ENCODE peak calls at places on chromosomes 11 and 22, in seven cellular contexts. P is ELR; M is coronary artery; A is HFFc6; W is SHP77; Q is effector CD8-positive, alpha-beta T cell; T is anterior cingulate cortex. X is an unnamed sample.

GRCh38 chr11:119228535-119229302 is 22.6 kb downstream of the CBL start:
- DNase-seq in Q (no peak), P (no peak), M (no peak), W (no peak), A (no peak), T (no peak), X (no peak)

GRCh38 chr22:20962491-20962945 is 4.5 kb upstream of the AIFM3 start:
- DNase-seq in P (no peak), W (no peak), A (no peak), T (no peak), Q (no peak), M (no peak), X (no peak)

GRCh38 chr11:132848336-132848735 is 684.0 kb downstream of the OPCML start:
- DNase-seq in M (no peak), W (no peak), T (no peak), P (no peak), Q (no peak), A (no peak), X (no peak)

GRCh38 chr22:29314074-29314473 is 1.4 kb downstream of the RASL10A start:
- DNase-seq in Q (no peak), P (no peak), M (no peak), A (no peak), W (no peak), T (no peak), X (no peak)

GRCh38 chr11:76553554-76554476 is 109.0 kb downstream of the EMSY start:
- DNase-seq in W (no peak), M (no peak), T (no peak), A (no peak), Q (no peak), P (no peak), X (no peak)

GRCh38 chr11:72326151-72326842 is 82.3 kb upstream of the PHOX2A start:
- DNase-seq in M (no peak), W (no peak), Q (no peak), P (peak; percentile 83), T (no peak), A (peak; percentile 67), X (no peak)

GRCh38 chr22:46422896-46423295 is 87.4 kb downstream of the TRMU start:
- DNase-seq in W (no peak), M (no peak), Q (no peak), A (no peak), P (no peak), T (no peak), X (no peak)

GRCh38 chr11:74546752-74547151 is 45.6 kb upstream of the POLD3 start:
- DNase-seq in A (no peak), T (no peak), M (no peak), W (no peak), Q (no peak), P (no peak), X (no peak)

GRCh38 chr11:70326843-70327242 is 56.4 kb downstream of the PPFIA1 start:
- DNase-seq in Q (no peak), T (no peak), P (no peak), A (no peak), M (no peak), W (no peak), X (no peak)

GRCh38 chr11:45339754-45340519 is 53.8 kb upstream of the SYT13 start:
- DNase-seq in P (peak; percentile 85), T (peak; percentile 70), M (peak; percentile 94), Q (peak; percentile 88), A (peak; percentile 78), W (peak; percentile 96), X (peak; percentile 87)

GRCh38 chr11:47961383-47961782 is 19.0 kb upstream of the PTPRJ start:
- DNase-seq in T (no peak), M (no peak), A (no peak), P (no peak), Q (no peak), W (peak; percentile 23), X (no peak)

GRCh38 chr11:80995523-80995922 is 1554.7 kb upstream of the TENM4 start:
- DNase-seq in T (no peak), W (no peak), P (no peak), Q (no peak), A (no peak), M (no peak), X (no peak)

GRCh38 chr22:36728505-36728904 is 25.0 kb upstream of the CACNG2 start:
- DNase-seq in P (no peak), Q (no peak), M (peak; percentile 29), A (no peak), T (no peak), W (no peak), X (no peak)

GRCh38 chr22:26442086-26442756 is 13.2 kb downstream of the ASPHD2 start:
- DNase-seq in A (no peak), W (no peak), M (no peak), T (no peak), P (peak; percentile 62), Q (no peak), X (no peak)

GRCh38 chr22:25235547-25236290 is 16.3 kb downstream of the CRYBB2 start:
- DNase-seq in W (peak; percentile 82), Q (peak; percentile 14), M (peak; percentile 77), T (peak; percentile 9), P (peak; percentile 68), A (peak; percentile 64), X (peak; percentile 85)

GRCh38 chr11:100930185-100930778 is 199.3 kb downstream of the PGR start:
- DNase-seq in W (peak; percentile 64), T (no peak), P (peak; percentile 81), A (peak; percentile 67), Q (no peak), M (no peak), X (no peak)

GRCh38 chr11:9827700-9828099 is 163.8 kb downstream of the SWAP70 start:
- DNase-seq in W (no peak), M (no peak), A (no peak), Q (no peak), T (no peak), P (no peak), X (no peak)

GRCh38 chr11:64019106-64020031 is 16.4 kb upstream of the FLRT1 start:
- DNase-seq in Q (no peak), A (no peak), P (no peak), W (no peak), M (no peak), T (no peak), X (no peak)

GRCh38 chr22:31102441-31103081 is 4.8 kb downstream of the SELENOM start:
- DNase-seq in A (peak; percentile 97), W (no peak), P (peak; percentile 92), Q (no peak), T (no peak), M (peak; percentile 98), X (no peak)

GRCh38 chr11:9642894-9643293 is 21.0 kb upstream of the SWAP70 start:
- DNase-seq in A (no peak), M (peak; percentile 35), Q (no peak), W (no peak), T (no peak), P (no peak), X (no peak)

GRCh38 chr11:2687782-2688191 is 12.0 kb downstream of the KCNQ1OT1 start:
- DNase-seq in M (no peak), T (no peak), A (no peak), Q (no peak), P (no peak), W (no peak), X (no peak)

GRCh38 chr11:35105319-35106063 is 33.5 kb upstream of the CD44 start:
- DNase-seq in A (no peak), Q (no peak), M (no peak), P (no peak), W (no peak), T (no peak), X (no peak)

GRCh38 chr11:69541001-69541285 is 59.5 kb downstream of the LINC01488 start:
- DNase-seq in A (no peak), M (peak; percentile 72), W (no peak), Q (no peak), P (no peak), T (no peak), X (no peak)

GRCh38 chr11:13003726-13004493 is 5.2 kb upstream of the RASSF10 start:
- DNase-seq in P (no peak), W (no peak), Q (no peak), M (no peak), T (no peak), A (no peak), X (no peak)

GRCh38 chr11:106748059-106748458 is 270.2 kb downstream of the GUCY1A2 start:
- DNase-seq in W (no peak), M (no peak), T (no peak), P (no peak), A (no peak), Q (no peak), X (no peak)

GRCh38 chr11:11909727-11910126 is 68.0 kb downstream of the USP47 start:
- DNase-seq in M (no peak), P (peak; percentile 48), A (peak; percentile 12), T (no peak), W (no peak), Q (no peak), X (no peak)

GRCh38 chr11:120013325-120014250 is 124.3 kb downstream of the TRIM29 start:
- DNase-seq in P (peak; percentile 23), W (peak; percentile 25), A (peak; percentile 9), T (no peak), Q (no peak), M (no peak), X (peak; percentile 42)

GRCh38 chr11:108727665-108728064 is 62.8 kb downstream of the DDX10 start:
- DNase-seq in A (no peak), M (no peak), W (no peak), Q (no peak), P (no peak), T (no peak), X (no peak)

GRCh38 chr22:41762980-41763779 is 37.3 kb upstream of the CCDC134 start:
- DNase-seq in P (peak; percentile 39), T (no peak), Q (no peak), A (no peak), M (no peak), W (peak; percentile 34), X (peak; percentile 30)

GRCh38 chr11:122319842-122320555 is 204.0 kb upstream of the BLID start:
- DNase-seq in M (no peak), A (no peak), T (no peak), W (no peak), Q (no peak), P (no peak), X (no peak)

GRCh38 chr11:44823006-44823405 is 96.2 kb downstream of the TSPAN18 start:
- DNase-seq in P (peak; percentile 38), A (no peak), Q (no peak), W (no peak), M (no peak), T (no peak), X (no peak)

GRCh38 chr11:22130462-22131053 is 62.3 kb upstream of the ANO5 start:
- DNase-seq in W (no peak), P (no peak), Q (no peak), M (no peak), T (no peak), A (no peak), X (no peak)

GRCh38 chr11:86234831-86235461 is 9.6 kb upstream of the EED start:
- DNase-seq in M (no peak), T (no peak), A (no peak), Q (no peak), P (no peak), W (no peak), X (no peak)